ENCODE peak calls at places on chromosome 1, in eight cellular contexts. M is Peyer's patch, B is heart right ventricle, J is choroid plexus epithelial cell, P is AG04450, E is nephron progenitor cell, G is right lobe of liver, K is pancreas. S is an unnamed sample.

GRCh38 chr1:75614455-75615379 is 3.8 kb upstream of the SLC44A5 start:
- DNase-seq in P (no peak), B (peak; percentile 39), G (no peak), E (peak; percentile 79), M (peak; percentile 62), K (peak; percentile 63), J (peak; percentile 20), S (peak; percentile 86)

GRCh38 chr1:11499825-11500331 is 20.9 kb downstream of the DISP3 start:
- DNase-seq in G (no peak), E (no peak), P (no peak), B (no peak), M (no peak), K (no peak), J (no peak), S (peak; percentile 82)

GRCh38 chr1:99814373-99814900 is 35.7 kb upstream of the AGL start:
- DNase-seq in P (no peak), M (no peak), J (no peak), G (no peak), E (no peak), K (no peak), B (no peak), S (no peak)

GRCh38 chr1:212288614-212289013 is 3.4 kb downstream of the PPP2R5A start:
- DNase-seq in K (no peak), G (no peak), P (no peak), M (no peak), J (peak; percentile 54), B (no peak), E (no peak), S (no peak)

GRCh38 chr1:192584951-192585350 is 9.4 kb downstream of the RGS1 start:
- DNase-seq in P (no peak), K (no peak), G (no peak), J (peak; percentile 67), M (no peak), B (no peak), E (no peak), S (no peak)

GRCh38 chr1:228335406-228336307 is 71.0 kb downstream of the TRIM11 start:
- DNase-seq in P (no peak), B (peak; percentile 2), E (peak; percentile 1), M (peak; percentile 25), K (no peak), J (no peak), G (peak; percentile 51), S (peak; percentile 67)

GRCh38 chr1:226436855-226437491 is 29.1 kb upstream of the PARP1 start:
- DNase-seq in P (no peak), M (peak; percentile 86), K (no peak), G (no peak), J (no peak), E (no peak), B (no peak), S (peak; percentile 79)

GRCh38 chr1:37999434-38000232 is 5.7 kb downstream of the FHL3 start:
- DNase-seq in B (peak; percentile 57), P (no peak), E (peak; percentile 48), J (peak; percentile 66), K (peak; percentile 49), G (no peak), M (no peak), S (peak; percentile 89)

GRCh38 chr1:56189946-56190920 is 389.1 kb downstream of the PLPP3 start:
- DNase-seq in K (no peak), B (no peak), E (no peak), J (peak; percentile 15), M (no peak), G (no peak), P (no peak), S (no peak)

GRCh38 chr1:199033709-199034108 is 394.9 kb downstream of the PTPRC start:
- DNase-seq in P (no peak), E (no peak), B (no peak), K (no peak), J (no peak), M (no peak), G (no peak), S (no peak)

GRCh38 chr1:223001653-223002634 is 141.1 kb downstream of the TLR5 start:
- DNase-seq in K (no peak), P (no peak), M (no peak), J (peak; percentile 58), B (no peak), G (no peak), E (no peak), S (no peak)

GRCh38 chr1:19864304-19865160 is 17.7 kb upstream of the OTUD3 start:
- DNase-seq in J (no peak), G (no peak), K (no peak), B (no peak), M (no peak), P (no peak), E (no peak), S (no peak)
- TF ChIP-seq CTCF in J (no peak), G (no peak), K (no peak), B (no peak), M (no peak), P (no peak), E (no peak), S (no peak)

GRCh38 chr1:179251675-179252074 is 22.2 kb upstream of the ABL2 start:
- DNase-seq in G (no peak), E (no peak), P (no peak), J (peak; percentile 82), B (no peak), K (no peak), M (no peak), S (no peak)
- TF ChIP-seq CTCF in G (peak; percentile 60), E (no peak), P (peak; percentile 53), J (peak; percentile 67), B (peak; percentile 54), K (peak; percentile 23), M (peak; percentile 20), S (no peak)

GRCh38 chr1:80441664-80442063 is 1359.1 kb upstream of the ADGRL2 start:
- DNase-seq in M (no peak), P (no peak), K (no peak), B (no peak), E (no peak), G (no peak), J (no peak), S (no peak)
- TF ChIP-seq CTCF in M (no peak), P (no peak), K (no peak), B (no peak), E (no peak), G (no peak), J (no peak), S (no peak)

GRCh38 chr1:154337253-154337894 is 12.0 kb downstream of the ATP8B2 start:
- DNase-seq in M (no peak), B (no peak), J (no peak), E (no peak), K (no peak), P (no peak), G (no peak), S (no peak)

GRCh38 chr1:154338875-154339274 is 13.6 kb downstream of the ATP8B2 start:
- DNase-seq in G (no peak), K (no peak), E (no peak), J (no peak), P (no peak), M (no peak), B (no peak), S (no peak)

GRCh38 chr1:154334647-154335350 is 9.5 kb downstream of the ATP8B2 start:
- DNase-seq in P (no peak), M (peak; percentile 95), K (peak; percentile 67), B (peak; percentile 83), G (peak; percentile 76), E (peak; percentile 86), J (peak; percentile 88), S (peak; percentile 81)

GRCh38 chr1:154330669-154331068 is 5.3 kb downstream of the ATP8B2 start:
- DNase-seq in K (no peak), G (no peak), B (no peak), E (no peak), M (no peak), P (no peak), J (no peak), S (no peak)

DNA sequence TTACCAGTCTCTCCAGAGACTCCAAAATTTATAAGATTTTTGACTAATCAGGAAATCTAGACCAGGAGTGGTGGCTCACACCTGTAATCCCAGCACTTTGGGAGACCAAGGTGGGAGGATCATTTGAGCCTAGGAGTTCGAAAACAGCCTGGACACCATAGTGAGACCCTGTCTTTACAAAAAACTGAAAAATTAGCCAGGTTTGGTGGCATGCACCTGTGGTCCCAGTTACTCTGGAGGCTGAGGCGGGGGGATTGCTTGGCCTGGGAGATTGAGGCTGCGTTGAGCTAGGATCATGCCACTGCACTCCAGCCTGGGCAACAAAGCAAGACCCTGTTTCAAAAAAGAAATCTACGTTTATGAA is 10.0 kb downstream of the ATP8B2 start:
- DNase-seq in E (no peak), P (no peak), B (no peak), K (no peak), J (no peak), G (no peak), M (no peak), S (no peak)
- TF ChIP-seq CTCF in E (no peak), P (no peak), B (no peak), K (no peak), J (no peak), G (no peak), M (no peak), S (no peak)

GRCh38 chr1:243793298-243793697 is 56.7 kb downstream of the AKT3 start:
- DNase-seq in K (no peak), B (no peak), M (no peak), P (no peak), E (no peak), J (no peak), G (no peak), S (no peak)
- TF ChIP-seq CTCF in K (no peak), B (no peak), M (no peak), P (no peak), E (no peak), J (no peak), G (no peak), S (no peak)

GRCh38 chr1:16984717-16985116 is 4.3 kb upstream of the MFAP2 start:
- DNase-seq in G (no peak), J (peak; percentile 47), M (peak; percentile 61), E (no peak), K (no peak), B (peak; percentile 60), P (peak; percentile 53), S (peak; percentile 96)
- TF ChIP-seq CTCF in G (no peak), J (no peak), M (no peak), E (no peak), K (no peak), B (no peak), P (no peak), S (no peak)

DNA sequence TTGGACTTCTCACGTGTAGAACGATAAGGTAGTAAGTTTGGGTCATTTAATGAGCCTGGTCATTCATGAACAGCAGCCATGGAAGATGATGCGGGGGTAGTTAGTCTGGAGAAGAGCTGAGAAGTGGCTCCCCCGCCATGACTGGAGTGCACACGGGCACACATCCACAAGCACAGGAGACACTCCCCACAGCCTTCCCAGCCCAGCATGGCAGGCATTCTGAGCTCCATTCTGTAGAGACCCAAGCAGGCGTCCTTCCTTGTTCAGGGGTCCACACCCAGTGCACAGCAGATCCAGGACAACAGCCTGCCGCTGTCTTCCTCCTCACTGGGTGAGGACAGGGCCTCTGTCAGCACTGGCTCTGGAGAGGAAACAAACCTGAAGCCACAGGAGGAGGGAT is 57.0 kb downstream of the SCCPDH start:
- DNase-seq in K (no peak), E (no peak), M (no peak), B (no peak), P (no peak), G (no peak), J (no peak), S (peak; percentile 6)
- TF ChIP-seq CTCF in K (no peak), E (no peak), M (no peak), B (no peak), P (no peak), G (no peak), J (no peak), S (no peak)

GRCh38 chr1:27496604-27497155 is 6.7 kb upstream of the WASF2 start:
- DNase-seq in B (peak; percentile 34), M (peak; percentile 40), E (peak; percentile 59), K (no peak), G (peak; percentile 17), J (peak; percentile 52), P (no peak), S (peak; percentile 74)
- TF ChIP-seq CTCF in B (peak; percentile 32), M (no peak), E (peak; percentile 45), K (no peak), G (no peak), J (peak; percentile 49), P (peak; percentile 64), S (no peak)

S was measured in lower leg skin.